ENCODE peak calls at places on chromosomes 12 and 14, in four cellular contexts. H is RCC 7860; C is effector CD8-positive, alpha-beta T cell; Z is T-helper 9 cell. I is an unnamed sample.

GRCh38 chr12:123990512-123990911 is 17.5 kb downstream of the ZNF664 start:
- DNase-seq in Z (no peak), H (no peak), C (no peak), I (no peak)

GRCh38 chr12:56839489-56840442 is 76.6 kb downstream of the HSD17B6 start:
- DNase-seq in C (no peak), H (no peak), Z (no peak), I (no peak)

GRCh38 chr14:99327050-99327449 is 55.1 kb upstream of the BCL11B start:
- DNase-seq in H (no peak), Z (no peak), C (no peak), I (no peak)

GRCh38 chr12:124302807-124303578 is 8.1 kb downstream of the RFLNA start:
- DNase-seq in H (no peak), Z (no peak), C (no peak), I (no peak)

GRCh38 chr12:52419656-52420055 is 13.5 kb upstream of the KRT82 start:
- DNase-seq in H (peak), C (no peak), Z (no peak), I (no peak)

GRCh38 chr14:34685819-34686428 is 28.5 kb downstream of the CFL2 start:
- DNase-seq in Z (no peak), C (no peak), H (no peak), I (no peak)

GRCh38 chr12:30725739-30726138 is 29.0 kb downstream of the CAPRIN2 start:
- DNase-seq in H (peak), Z (no peak), C (no peak), I (no peak)

GRCh38 chr14:94050231-94050880 is 24.2 kb downstream of the OTUB2 start:
- DNase-seq in H (no peak), C (no peak), Z (no peak), I (no peak)

GRCh38 chr12:55642275-55643068 is 5.8 kb downstream of the OR10P1 start:
- DNase-seq in Z (no peak), H (no peak), C (no peak), I (no peak)

GRCh38 chr14:30656190-30656632 is 34.1 kb downstream of the SCFD1 start:
- DNase-seq in H (no peak), C (no peak), Z (no peak), I (peak)

GRCh38 chr12:53327435-53328042 is 6.1 kb upstream of the AAAS start:
- DNase-seq in Z (no peak), C (no peak), H (no peak), I (no peak)

GRCh38 chr12:81800298-81801148 is 41.4 kb upstream of the PPFIA2 start:
- DNase-seq in C (no peak), Z (no peak), H (no peak), I (no peak)

GRCh38 chr12:88251798-88252197 is 109.7 kb downstream of the TMTC3 start:
- DNase-seq in C (no peak), Z (no peak), H (no peak), I (no peak)